ENCODE peak calls at places on chromosomes 4 and X, in seven cellular contexts. K is NCI-H1092 treated with DMSO at 0.1 percent for 48 hours; B is stimulated activated CD4-positive, alpha-beta T cell treated with anti-CD3 and anti-CD28 coated beads, Interleukin-15, amount 100 ng/mL, for 1 hour; M is HEK293T; I is stimulated activated CD8-positive, alpha-beta memory T cell treated with anti-CD3 and anti-CD28 coated beads, Interleukin-15, amount 100 ng/mL, for 24 hours; V is head of caudate nucleus; W is left lung. Q is an unnamed sample.

GRCh38 chr4:86564795-86565194 is 29.3 kb upstream of the PTPN13 start:
- DNase-seq in K (no peak), B (no peak), M (no peak), I (no peak), V (peak), W (peak), Q (no peak)

GRCh38 chrX:3346436-3347329 is at the start of gene MXRA5:
- DNase-seq in K (no peak), B (no peak), M (no peak), I (no peak), V (no peak), W (no peak), Q (no peak)

GRCh38 chr4:16043820-16044554 is 39.8 kb downstream of the PROM1 start:
- DNase-seq in K (peak), B (no peak), M (no peak), I (no peak), V (no peak), W (no peak), Q (no peak)

GRCh38 chr4:27050731-27051130 is 190.1 kb downstream of the STIM2 start:
- DNase-seq in K (no peak), B (no peak), M (no peak), I (no peak), V (no peak), W (no peak), Q (no peak)

GRCh38 chr4:14188214-14188613 is 560.7 kb upstream of the BOD1L1 start:
- DNase-seq in K (no peak), B (no peak), M (no peak), I (no peak), V (no peak), W (no peak), Q (no peak)

GRCh38 chr4:78938474-78938867 is 767 bp downstream of the PAQR3 start:
- DNase-seq in K (peak), B (no peak), M (no peak), I (no peak), V (no peak), W (no peak), Q (peak)

GRCh38 chr4:120331486-120332281 is 265.0 kb upstream of the MAD2L1 start:
- DNase-seq in K (no peak), B (no peak), M (peak), I (no peak), V (no peak), W (no peak), Q (no peak)

GRCh38 chr4:165006457-165006856 is 25.3 kb upstream of the TRIM60 start:
- DNase-seq in K (no peak), B (no peak), M (no peak), I (no peak), V (no peak), W (no peak), Q (no peak)

GRCh38 chr4:16269742-16270522 is 43.7 kb upstream of the TAPT1 start:
- DNase-seq in K (no peak), B (no peak), M (no peak), I (no peak), V (no peak), W (no peak), Q (no peak)

GRCh38 chr4:82138376-82138775 is 235.4 kb downstream of the HNRNPD start:
- DNase-seq in K (no peak), B (no peak), M (no peak), I (no peak), V (no peak), W (no peak), Q (no peak)

Q was measured in NCI-H2029.